ENCODE peak calls at places on chromosomes 13 and 19, in six cellular contexts. One of them, this sample, is unnamed.
A peak's percentile ranks its signal among the peaks of the same experiment; 100 is the strongest.

GRCh38 chr13:111336666-111337065 is 16.2 kb downstream of the TEX29 start:
- DNase-seq in H9: no peak
- DNase-seq in IMR-90: peak; percentile 49
- DNase-seq in trophoblast cell: peak; percentile 34
- DNase-seq in H1: no peak
- DNase-seq in mesenchymal stem cell: no peak
- DNase-seq in this sample: no peak

GRCh38 chr19:32231020-32231419 is 114.4 kb upstream of the ZNF507 start:
- DNase-seq in H1: peak; percentile 37
- DNase-seq in IMR-90: no peak
- DNase-seq in H9: no peak
- DNase-seq in mesenchymal stem cell: no peak
- DNase-seq in trophoblast cell: no peak
- DNase-seq in this sample: no peak

GRCh38 chr13:32225494-32225931 is 89.7 kb downstream of the ZAR1L start:
- DNase-seq in H1: no peak
- DNase-seq in IMR-90: peak; percentile 92
- DNase-seq in H9: no peak
- DNase-seq in mesenchymal stem cell: peak; percentile 66
- DNase-seq in trophoblast cell: peak; percentile 75
- DNase-seq in this sample: no peak

GRCh38 chr19:12495002-12495802 is 10.6 kb upstream of the ZNF709 start:
- DNase-seq in H9: peak; percentile 96
- DNase-seq in IMR-90: peak; percentile 79
- DNase-seq in mesenchymal stem cell: peak; percentile 83
- DNase-seq in trophoblast cell: peak; percentile 96
- DNase-seq in H1: peak; percentile 92
- DNase-seq in this sample: peak; percentile 88

GRCh38 chr13:73103238-73103637 is 44.4 kb downstream of the KLF5 start:
- DNase-seq in trophoblast cell: no peak
- DNase-seq in IMR-90: no peak
- DNase-seq in mesenchymal stem cell: no peak
- DNase-seq in H1: no peak
- DNase-seq in H9: no peak
- DNase-seq in this sample: no peak

GRCh38 chr13:33110713-33111413 is 94.6 kb downstream of the KL start:
- DNase-seq in H1: no peak
- DNase-seq in trophoblast cell: peak; percentile 12
- DNase-seq in H9: no peak
- DNase-seq in IMR-90: peak; percentile 56
- DNase-seq in mesenchymal stem cell: no peak
- DNase-seq in this sample: no peak

GRCh38 chr19:15263361-15263985 is 31.2 kb upstream of the EPHX3 start:
- DNase-seq in mesenchymal stem cell: no peak
- DNase-seq in H9: no peak
- DNase-seq in trophoblast cell: peak; percentile 55
- DNase-seq in IMR-90: no peak
- DNase-seq in H1: no peak
- DNase-seq in this sample: no peak

GRCh38 chr19:43354305-43354627 is 780 bp downstream of the CD177 start:
- DNase-seq in trophoblast cell: no peak
- DNase-seq in IMR-90: no peak
- DNase-seq in H1: peak; percentile 83
- DNase-seq in mesenchymal stem cell: no peak
- DNase-seq in H9: peak; percentile 77
- DNase-seq in this sample: peak; percentile 29

GRCh38 chr19:47542030-47542475 is 27.2 kb upstream of the NAPA start:
- DNase-seq in H1: no peak
- DNase-seq in H9: no peak
- DNase-seq in IMR-90: peak; percentile 59
- DNase-seq in trophoblast cell: no peak
- DNase-seq in mesenchymal stem cell: peak; percentile 91
- DNase-seq in this sample: no peak

GRCh38 chr13:98581971-98582702 is 5.2 kb upstream of the STK24 start:
- DNase-seq in H9: no peak
- DNase-seq in H1: no peak
- DNase-seq in IMR-90: peak; percentile 85
- DNase-seq in trophoblast cell: peak; percentile 69
- DNase-seq in mesenchymal stem cell: peak; percentile 83
- DNase-seq in this sample: no peak

GRCh38 chr19:1624458-1624857 is 19.2 kb upstream of the UQCR11 start:
- DNase-seq in H1: peak; percentile 87
- DNase-seq in H9: peak; percentile 86
- DNase-seq in trophoblast cell: peak; percentile 79
- DNase-seq in mesenchymal stem cell: peak; percentile 67
- DNase-seq in IMR-90: peak; percentile 37
- DNase-seq in this sample: peak; percentile 41

GRCh38 chr13:113863511-113864302 is at the start of gene GAS6:
- DNase-seq in mesenchymal stem cell: peak; percentile 41
- DNase-seq in H9: peak; percentile 35
- DNase-seq in IMR-90: no peak
- DNase-seq in H1: peak; percentile 65
- DNase-seq in trophoblast cell: peak; percentile 12
- DNase-seq in this sample: peak; percentile 51

GRCh38 chr19:20565321-20566018 is at the start of gene ZNF737:
- DNase-seq in H9: peak; percentile 96
- DNase-seq in H1: peak; percentile 90
- DNase-seq in trophoblast cell: peak; percentile 97
- DNase-seq in IMR-90: peak; percentile 91
- DNase-seq in mesenchymal stem cell: peak; percentile 94
- DNase-seq in this sample: peak; percentile 94

GRCh38 chr19:41816761-41817160 is 20.4 kb downstream of the CEACAM3 start:
- DNase-seq in H9: no peak
- DNase-seq in trophoblast cell: no peak
- DNase-seq in H1: no peak
- DNase-seq in IMR-90: no peak
- DNase-seq in mesenchymal stem cell: no peak
- DNase-seq in this sample: no peak

GRCh38 chr13:96273196-96273595 is 183.3 kb downstream of the HS6ST3 start:
- DNase-seq in IMR-90: no peak
- DNase-seq in H9: no peak
- DNase-seq in H1: no peak
- DNase-seq in mesenchymal stem cell: no peak
- DNase-seq in trophoblast cell: no peak
- DNase-seq in this sample: no peak

GRCh38 chr19:49590071-49590970 is 661 bp upstream of the PRR12 start:
- DNase-seq in trophoblast cell: peak; percentile 96
- DNase-seq in mesenchymal stem cell: peak; percentile 98
- DNase-seq in IMR-90: peak; percentile 95
- DNase-seq in H1: peak; percentile 99
- DNase-seq in H9: peak; percentile 99
- DNase-seq in this sample: peak; percentile 97
- H3K23ac ChIP-seq in trophoblast cell: no peak overlapping the region
- H3K23ac ChIP-seq in mesenchymal stem cell: peak overlapping the region; percentile 100
- H3K23ac ChIP-seq in IMR-90: peak overlapping the region; percentile 86
- H3K23ac ChIP-seq in H1: no peak overlapping the region
- H3K23ac ChIP-seq in H9: no peak overlapping the region
- H3K23ac ChIP-seq in this sample: peak overlapping the region; percentile 98

DNA sequence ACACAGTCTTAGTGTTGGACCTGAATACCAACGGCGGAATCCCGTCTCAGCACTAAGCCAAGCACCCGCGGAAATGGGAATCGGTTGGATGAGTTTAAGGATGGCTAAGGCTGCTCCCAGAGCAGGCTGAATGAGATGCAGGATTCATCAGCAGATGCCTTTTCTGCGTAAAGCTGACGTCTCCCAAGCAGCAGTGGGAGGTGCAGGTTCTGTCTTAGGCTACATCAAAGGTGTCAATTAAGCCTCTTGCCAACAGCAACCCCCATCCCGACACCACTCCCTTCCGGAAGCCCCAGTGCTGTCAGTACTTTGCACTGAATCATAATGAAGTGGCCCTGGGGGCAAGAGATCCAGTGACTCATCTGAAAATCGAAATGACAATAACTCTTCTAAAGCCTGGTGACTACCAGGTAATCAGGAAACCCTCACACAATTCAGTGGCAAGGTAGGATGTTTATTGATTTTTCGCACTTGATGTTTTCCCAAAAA is 275.6 kb downstream of the DCLK1 start:
- DNase-seq in mesenchymal stem cell: no peak
- DNase-seq in H9: peak; percentile 97
- DNase-seq in trophoblast cell: peak; percentile 78
- DNase-seq in H1: peak; percentile 66
- DNase-seq in IMR-90: no peak
- DNase-seq in this sample: peak; percentile 8
- H2AFZ ChIP-seq in mesenchymal stem cell: no peak overlapping the region
- H2AFZ ChIP-seq in H9: peak overlapping the region; percentile 53
- H2AFZ ChIP-seq in trophoblast cell: no peak overlapping the region
- H2AFZ ChIP-seq in H1: no peak overlapping the region
- H2AFZ ChIP-seq in IMR-90: no peak overlapping the region
- H2AFZ ChIP-seq in this sample: peak overlapping the region; percentile 21

DNA sequence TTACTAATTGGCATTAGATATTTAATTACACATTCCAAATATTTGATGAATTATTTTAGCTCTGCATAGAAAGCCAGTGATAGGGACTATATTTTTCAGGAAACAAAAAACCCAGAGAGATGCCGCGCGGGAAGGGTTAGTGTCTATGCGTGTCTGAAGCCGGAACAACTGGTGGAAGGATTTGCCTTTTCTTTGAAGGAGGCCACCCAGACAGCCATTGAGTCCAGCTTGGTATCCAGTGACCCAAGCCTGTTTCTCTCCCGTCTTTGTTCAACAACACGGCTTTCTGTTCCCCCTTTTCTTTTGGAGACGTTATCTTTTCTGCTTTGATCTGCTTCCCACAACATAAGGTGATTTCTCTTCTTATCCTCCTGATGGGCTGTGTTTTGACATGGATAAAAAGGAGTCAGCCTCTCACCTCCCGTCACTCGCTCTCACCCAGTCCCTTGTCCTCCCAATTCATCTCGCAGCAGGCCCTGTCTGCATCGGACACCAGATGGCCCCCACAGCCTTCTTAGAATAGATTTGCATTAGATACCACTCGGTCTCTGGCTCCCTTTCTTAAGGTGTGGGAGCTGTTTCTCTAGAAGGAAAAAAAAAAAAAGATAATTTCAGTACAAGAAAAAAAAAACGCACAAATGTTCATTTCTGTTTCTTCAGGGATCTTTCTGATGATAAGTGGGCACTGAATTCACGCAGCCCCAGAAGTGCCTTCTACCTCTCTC is 361.8 kb downstream of the ZNF536 start:
- DNase-seq in trophoblast cell: no peak
- DNase-seq in IMR-90: no peak
- DNase-seq in H1: no peak
- DNase-seq in mesenchymal stem cell: no peak
- DNase-seq in H9: no peak
- DNase-seq in this sample: peak; percentile 12
- H2AK5ac ChIP-seq in trophoblast cell: no peak overlapping the region
- H2AK5ac ChIP-seq in IMR-90: no peak overlapping the region
- H2AK5ac ChIP-seq in H1: no peak overlapping the region
- H2AK5ac ChIP-seq in mesenchymal stem cell: no peak overlapping the region
- H2AK5ac ChIP-seq in H9: no peak overlapping the region
- H2AK5ac ChIP-seq in this sample: no peak overlapping the region

DNA sequence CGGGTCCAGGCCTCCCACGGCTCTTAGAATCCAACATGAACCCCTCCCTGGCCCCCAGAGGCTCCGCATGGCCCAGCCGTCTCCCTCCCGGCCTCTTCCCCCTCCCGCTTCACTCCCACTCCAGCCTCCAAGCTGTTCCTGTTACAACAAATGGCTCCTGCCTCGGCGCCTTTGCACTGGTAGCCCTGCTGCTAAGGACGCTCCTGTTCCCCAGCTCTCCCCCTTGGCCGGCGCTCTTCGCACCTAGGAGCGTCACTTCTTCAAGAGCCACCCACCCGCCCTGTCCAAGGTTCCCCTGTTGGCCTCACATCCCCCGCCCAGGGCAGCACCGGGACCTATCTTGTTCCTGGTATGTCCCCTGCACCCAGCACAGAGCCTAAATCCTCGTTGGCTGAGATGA is 9.4 kb downstream of the CCDC124 start:
- DNase-seq in IMR-90: no peak
- DNase-seq in trophoblast cell: no peak
- DNase-seq in mesenchymal stem cell: no peak
- DNase-seq in H1: no peak
- DNase-seq in H9: peak; percentile 52
- DNase-seq in this sample: no peak
- H3K23ac ChIP-seq in IMR-90: no peak overlapping the region
- H3K23ac ChIP-seq in trophoblast cell: no peak overlapping the region
- H3K23ac ChIP-seq in mesenchymal stem cell: no peak overlapping the region
- H3K23ac ChIP-seq in H1: no peak overlapping the region
- H3K23ac ChIP-seq in H9: no peak overlapping the region
- H3K23ac ChIP-seq in this sample: peak overlapping the region; percentile 45

GRCh38 chr13:44296856-44297255 is 76.8 kb upstream of the SERP2 start:
- DNase-seq in trophoblast cell: no peak
- DNase-seq in IMR-90: no peak
- DNase-seq in H1: no peak
- DNase-seq in mesenchymal stem cell: no peak
- DNase-seq in H9: no peak
- DNase-seq in this sample: no peak

GRCh38 chr13:44292545-44292944 is 81.1 kb upstream of the SERP2 start:
- DNase-seq in IMR-90: no peak
- DNase-seq in H9: no peak
- DNase-seq in H1: no peak
- DNase-seq in trophoblast cell: no peak
- DNase-seq in mesenchymal stem cell: no peak
- DNase-seq in this sample: no peak

GRCh38 chr13:44293354-44293753 is 80.3 kb upstream of the SERP2 start:
- DNase-seq in mesenchymal stem cell: no peak
- DNase-seq in trophoblast cell: peak; percentile 22
- DNase-seq in H9: no peak
- DNase-seq in IMR-90: no peak
- DNase-seq in H1: no peak
- DNase-seq in this sample: no peak

GRCh38 chr13:44294868-44295267 is 78.8 kb upstream of the SERP2 start:
- DNase-seq in IMR-90: no peak
- DNase-seq in trophoblast cell: peak; percentile 33
- DNase-seq in H1: no peak
- DNase-seq in H9: no peak
- DNase-seq in mesenchymal stem cell: no peak
- DNase-seq in this sample: no peak

DNA sequence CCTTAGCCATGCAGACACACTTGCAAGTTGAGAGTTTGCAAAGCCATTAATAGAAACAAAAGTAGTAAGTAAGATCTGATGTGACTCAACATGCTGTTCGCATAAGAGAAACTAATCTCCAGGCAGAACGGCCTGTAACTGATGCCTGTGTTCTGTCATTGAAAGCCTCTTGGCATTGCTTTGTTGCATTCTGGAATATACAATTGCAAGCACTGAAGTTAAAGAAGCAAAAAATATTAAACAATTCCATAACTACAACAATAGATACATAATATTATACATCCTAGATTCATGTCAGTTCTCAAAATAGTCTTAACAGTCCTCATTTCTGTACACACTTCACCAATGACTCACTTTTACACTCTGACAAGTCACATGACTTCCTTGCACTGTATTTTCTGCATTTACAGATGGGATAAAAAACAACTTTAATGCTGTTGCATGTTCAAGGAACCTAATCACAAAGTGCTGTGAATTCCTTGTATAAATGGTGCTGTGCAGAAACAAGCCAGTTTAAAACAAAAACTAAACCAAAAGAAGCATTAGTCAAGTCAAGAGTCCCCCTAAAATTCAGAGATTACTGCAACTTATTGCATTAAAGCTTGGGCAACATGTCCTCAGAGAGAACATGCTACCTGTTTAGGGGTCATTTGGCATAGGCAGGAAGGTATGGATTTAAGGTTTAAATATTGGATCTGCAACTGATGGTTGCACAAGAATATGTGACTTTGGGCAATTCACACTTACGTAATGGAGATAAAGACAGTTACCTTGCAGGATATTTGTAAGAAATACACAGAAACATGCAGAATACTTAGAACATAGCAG is 79.5 kb upstream of the SERP2 start:
- DNase-seq in mesenchymal stem cell: peak; percentile 83
- DNase-seq in trophoblast cell: peak; percentile 64
- DNase-seq in H1: no peak
- DNase-seq in IMR-90: peak; percentile 72
- DNase-seq in H9: no peak
- DNase-seq in this sample: no peak
- H2AFZ ChIP-seq in mesenchymal stem cell: no peak overlapping the region
- H2AFZ ChIP-seq in trophoblast cell: no peak overlapping the region
- H2AFZ ChIP-seq in H1: no peak overlapping the region
- H2AFZ ChIP-seq in IMR-90: peak overlapping the region; percentile 76
- H2AFZ ChIP-seq in H9: no peak overlapping the region
- H2AFZ ChIP-seq in this sample: no peak overlapping the region